ENCODE peak calls at places on chromosomes 16 and 17, in ten cellular contexts. One of them, this sample, is unnamed.

GRCh38 chr16:66610111-66610820 is 5.8 kb downstream of the CMTM3 start:
- DNase-seq in mesendoderm: no peak
- DNase-seq in RWPE1: no peak
- DNase-seq in NCI-H748 treated with DMSO at 0.1 percent for 48 hours: no peak
- DNase-seq in OCI-M1: no peak
- DNase-seq in NCI-H1436: no peak
- DNase-seq in endodermal cell: no peak
- DNase-seq in AG10803: no peak
- DNase-seq in KG1: no peak
- DNase-seq in cardiac muscle cell: no peak
- DNase-seq in this sample: no peak

GRCh38 chr16:81241706-81242105 is 3.2 kb downstream of the BCO1 start:
- DNase-seq in mesendoderm: no peak
- DNase-seq in RWPE1: no peak
- DNase-seq in NCI-H748 treated with DMSO at 0.1 percent for 48 hours: no peak
- DNase-seq in OCI-M1: no peak
- DNase-seq in NCI-H1436: no peak
- DNase-seq in endodermal cell: no peak
- DNase-seq in AG10803: no peak
- DNase-seq in KG1: no peak
- DNase-seq in cardiac muscle cell: no peak
- DNase-seq in this sample: no peak

GRCh38 chr17:81291662-81292061 is 3.4 kb downstream of the SLC38A10 start:
- DNase-seq in mesendoderm: peak; percentile 65
- DNase-seq in RWPE1: peak; percentile 46
- DNase-seq in NCI-H748 treated with DMSO at 0.1 percent for 48 hours: peak; percentile 23
- DNase-seq in OCI-M1: peak; percentile 21
- DNase-seq in NCI-H1436: peak; percentile 81
- DNase-seq in endodermal cell: peak; percentile 93
- DNase-seq in AG10803: peak; percentile 51
- DNase-seq in KG1: no peak
- DNase-seq in cardiac muscle cell: peak; percentile 55
- DNase-seq in this sample: no peak

GRCh38 chr17:29143894-29144293 is 36.3 kb downstream of the MYO18A start:
- DNase-seq in mesendoderm: peak; percentile 72
- DNase-seq in RWPE1: no peak
- DNase-seq in NCI-H748 treated with DMSO at 0.1 percent for 48 hours: no peak
- DNase-seq in OCI-M1: peak; percentile 62
- DNase-seq in NCI-H1436: no peak
- DNase-seq in endodermal cell: peak; percentile 86
- DNase-seq in AG10803: peak; percentile 40
- DNase-seq in KG1: no peak
- DNase-seq in cardiac muscle cell: no peak
- DNase-seq in this sample: no peak

GRCh38 chr17:81273698-81274470 is 21.2 kb downstream of the SLC38A10 start:
- DNase-seq in mesendoderm: no peak
- DNase-seq in RWPE1: no peak
- DNase-seq in NCI-H748 treated with DMSO at 0.1 percent for 48 hours: no peak
- DNase-seq in OCI-M1: no peak
- DNase-seq in NCI-H1436: no peak
- DNase-seq in endodermal cell: no peak
- DNase-seq in AG10803: no peak
- DNase-seq in KG1: no peak
- DNase-seq in cardiac muscle cell: no peak
- DNase-seq in this sample: no peak

GRCh38 chr16:80681436-80681835 is 123.0 kb downstream of the CDYL2 start:
- DNase-seq in mesendoderm: no peak
- DNase-seq in RWPE1: no peak
- DNase-seq in NCI-H748 treated with DMSO at 0.1 percent for 48 hours: no peak
- DNase-seq in OCI-M1: no peak
- DNase-seq in NCI-H1436: no peak
- DNase-seq in endodermal cell: no peak
- DNase-seq in AG10803: no peak
- DNase-seq in KG1: no peak
- DNase-seq in cardiac muscle cell: no peak
- DNase-seq in this sample: no peak

GRCh38 chr17:75827291-75828050 is 16.7 kb downstream of the UNC13D start:
- DNase-seq in mesendoderm: peak; percentile 92
- DNase-seq in RWPE1: peak; percentile 38
- DNase-seq in NCI-H748 treated with DMSO at 0.1 percent for 48 hours: peak; percentile 28
- DNase-seq in OCI-M1: peak; percentile 44
- DNase-seq in NCI-H1436: peak; percentile 82
- DNase-seq in endodermal cell: peak; percentile 98
- DNase-seq in AG10803: peak; percentile 40
- DNase-seq in KG1: no peak
- DNase-seq in cardiac muscle cell: peak; percentile 81
- DNase-seq in this sample: peak; percentile 94

GRCh38 chr17:2433696-2434095 is 32.8 kb upstream of the MNT start:
- DNase-seq in mesendoderm: peak; percentile 21
- DNase-seq in RWPE1: peak; percentile 12
- DNase-seq in NCI-H748 treated with DMSO at 0.1 percent for 48 hours: no peak
- DNase-seq in OCI-M1: no peak
- DNase-seq in NCI-H1436: no peak
- DNase-seq in endodermal cell: no peak
- DNase-seq in AG10803: no peak
- DNase-seq in KG1: no peak
- DNase-seq in cardiac muscle cell: no peak
- DNase-seq in this sample: no peak

GRCh38 chr16:85568519-85568918 is 44.6 kb upstream of the GSE1 start:
- DNase-seq in mesendoderm: no peak
- DNase-seq in RWPE1: no peak
- DNase-seq in NCI-H748 treated with DMSO at 0.1 percent for 48 hours: no peak
- DNase-seq in OCI-M1: peak; percentile 63
- DNase-seq in NCI-H1436: no peak
- DNase-seq in endodermal cell: no peak
- DNase-seq in AG10803: no peak
- DNase-seq in KG1: no peak
- DNase-seq in cardiac muscle cell: no peak
- DNase-seq in this sample: no peak

GRCh38 chr17:17569691-17570090 is 21.8 kb downstream of the PEMT start:
- DNase-seq in mesendoderm: no peak
- DNase-seq in RWPE1: no peak
- DNase-seq in NCI-H748 treated with DMSO at 0.1 percent for 48 hours: no peak
- DNase-seq in OCI-M1: no peak
- DNase-seq in NCI-H1436: no peak
- DNase-seq in endodermal cell: no peak
- DNase-seq in AG10803: no peak
- DNase-seq in KG1: no peak
- DNase-seq in cardiac muscle cell: no peak
- DNase-seq in this sample: no peak

GRCh38 chr16:57186630-57187507 is 740 bp downstream of the RSPRY1 start:
- DNase-seq in mesendoderm: peak; percentile 77
- DNase-seq in RWPE1: peak; percentile 41
- DNase-seq in NCI-H748 treated with DMSO at 0.1 percent for 48 hours: no peak
- DNase-seq in OCI-M1: peak; percentile 47
- DNase-seq in NCI-H1436: no peak
- DNase-seq in endodermal cell: peak; percentile 71
- DNase-seq in AG10803: peak; percentile 45
- DNase-seq in KG1: no peak
- DNase-seq in cardiac muscle cell: peak; percentile 27
- DNase-seq in this sample: peak; percentile 52

GRCh38 chr17:26818736-26819135 is 475.2 kb upstream of the WSB1 start:
- DNase-seq in mesendoderm: peak; percentile 42
- DNase-seq in RWPE1: no peak
- DNase-seq in NCI-H748 treated with DMSO at 0.1 percent for 48 hours: no peak
- DNase-seq in OCI-M1: no peak
- DNase-seq in NCI-H1436: no peak
- DNase-seq in endodermal cell: no peak
- DNase-seq in AG10803: peak; percentile 8
- DNase-seq in KG1: no peak
- DNase-seq in cardiac muscle cell: peak; percentile 6
- DNase-seq in this sample: peak; percentile 39

GRCh38 chr17:14042411-14042810 is 26.9 kb upstream of the COX10 start:
- DNase-seq in mesendoderm: no peak
- DNase-seq in RWPE1: no peak
- DNase-seq in NCI-H748 treated with DMSO at 0.1 percent for 48 hours: no peak
- DNase-seq in OCI-M1: no peak
- DNase-seq in NCI-H1436: no peak
- DNase-seq in endodermal cell: no peak
- DNase-seq in AG10803: no peak
- DNase-seq in KG1: no peak
- DNase-seq in cardiac muscle cell: no peak
- DNase-seq in this sample: no peak

GRCh38 chr17:55172612-55173011 is 92.1 kb upstream of the HLF start:
- DNase-seq in mesendoderm: no peak
- DNase-seq in RWPE1: peak; percentile 66
- DNase-seq in NCI-H748 treated with DMSO at 0.1 percent for 48 hours: no peak
- DNase-seq in OCI-M1: no peak
- DNase-seq in NCI-H1436: no peak
- DNase-seq in endodermal cell: no peak
- DNase-seq in AG10803: no peak
- DNase-seq in KG1: no peak
- DNase-seq in cardiac muscle cell: no peak
- DNase-seq in this sample: no peak

GRCh38 chr16:66524601-66525164 is 25.2 kb downstream of the TK2 start:
- DNase-seq in mesendoderm: no peak
- DNase-seq in RWPE1: no peak
- DNase-seq in NCI-H748 treated with DMSO at 0.1 percent for 48 hours: no peak
- DNase-seq in OCI-M1: peak; percentile 94
- DNase-seq in NCI-H1436: no peak
- DNase-seq in endodermal cell: peak; percentile 54
- DNase-seq in AG10803: no peak
- DNase-seq in KG1: peak; percentile 77
- DNase-seq in cardiac muscle cell: no peak
- DNase-seq in this sample: no peak

GRCh38 chr17:81294512-81295030 is 536 bp downstream of the SLC38A10 start:
- DNase-seq in mesendoderm: no peak
- DNase-seq in RWPE1: peak; percentile 30
- DNase-seq in NCI-H748 treated with DMSO at 0.1 percent for 48 hours: no peak
- DNase-seq in OCI-M1: peak; percentile 21
- DNase-seq in NCI-H1436: no peak
- DNase-seq in endodermal cell: no peak
- DNase-seq in AG10803: peak; percentile 8
- DNase-seq in KG1: no peak
- DNase-seq in cardiac muscle cell: peak; percentile 24
- DNase-seq in this sample: no peak

GRCh38 chr17:1774390-1775176 is 12.7 kb downstream of the SERPINF1 start:
- DNase-seq in mesendoderm: no peak
- DNase-seq in RWPE1: no peak
- DNase-seq in NCI-H748 treated with DMSO at 0.1 percent for 48 hours: no peak
- DNase-seq in OCI-M1: no peak
- DNase-seq in NCI-H1436: no peak
- DNase-seq in endodermal cell: no peak
- DNase-seq in AG10803: no peak
- DNase-seq in KG1: no peak
- DNase-seq in cardiac muscle cell: no peak
- DNase-seq in this sample: no peak

GRCh38 chr17:7589204-7589868 is 558 bp downstream of the SOX15 start:
- DNase-seq in mesendoderm: peak; percentile 91
- DNase-seq in RWPE1: peak; percentile 71
- DNase-seq in NCI-H748 treated with DMSO at 0.1 percent for 48 hours: peak; percentile 59
- DNase-seq in OCI-M1: no peak
- DNase-seq in NCI-H1436: no peak
- DNase-seq in endodermal cell: peak; percentile 97
- DNase-seq in AG10803: peak; percentile 83
- DNase-seq in KG1: no peak
- DNase-seq in cardiac muscle cell: peak; percentile 88
- DNase-seq in this sample: peak; percentile 94

GRCh38 chr16:87963400-87963799 is 12.2 kb downstream of the BANP start:
- DNase-seq in mesendoderm: no peak
- DNase-seq in RWPE1: peak; percentile 75
- DNase-seq in NCI-H748 treated with DMSO at 0.1 percent for 48 hours: no peak
- DNase-seq in OCI-M1: no peak
- DNase-seq in NCI-H1436: no peak
- DNase-seq in endodermal cell: peak; percentile 26
- DNase-seq in AG10803: peak; percentile 85
- DNase-seq in KG1: peak; percentile 38
- DNase-seq in cardiac muscle cell: peak; percentile 84
- DNase-seq in this sample: no peak

GRCh38 chr17:51372345-51373004 is 112.1 kb downstream of the UTP18 start:
- DNase-seq in mesendoderm: peak; percentile 93
- DNase-seq in RWPE1: peak; percentile 70
- DNase-seq in NCI-H748 treated with DMSO at 0.1 percent for 48 hours: no peak
- DNase-seq in OCI-M1: peak; percentile 97
- DNase-seq in NCI-H1436: no peak
- DNase-seq in endodermal cell: peak; percentile 86
- DNase-seq in AG10803: peak; percentile 52
- DNase-seq in KG1: peak; percentile 55
- DNase-seq in cardiac muscle cell: peak; percentile 79
- DNase-seq in this sample: no peak

GRCh38 chr17:382644-383533 is 30.3 kb upstream of the RPH3AL start:
- DNase-seq in mesendoderm: peak; percentile 85
- DNase-seq in RWPE1: no peak
- DNase-seq in NCI-H748 treated with DMSO at 0.1 percent for 48 hours: no peak
- DNase-seq in OCI-M1: peak; percentile 2
- DNase-seq in NCI-H1436: no peak
- DNase-seq in endodermal cell: peak; percentile 90
- DNase-seq in AG10803: peak; percentile 54
- DNase-seq in KG1: no peak
- DNase-seq in cardiac muscle cell: peak; percentile 61
- DNase-seq in this sample: peak; percentile 89

GRCh38 chr16:74800216-74800871 is 25.7 kb upstream of the FA2H start:
- DNase-seq in mesendoderm: no peak
- DNase-seq in RWPE1: no peak
- DNase-seq in NCI-H748 treated with DMSO at 0.1 percent for 48 hours: no peak
- DNase-seq in OCI-M1: no peak
- DNase-seq in NCI-H1436: no peak
- DNase-seq in endodermal cell: no peak
- DNase-seq in AG10803: no peak
- DNase-seq in KG1: no peak
- DNase-seq in cardiac muscle cell: no peak
- DNase-seq in this sample: no peak

GRCh38 chr16:4693956-4694663 is 748 bp downstream of the NUDT16L1 start:
- DNase-seq in mesendoderm: peak; percentile 58
- DNase-seq in RWPE1: peak; percentile 36
- DNase-seq in NCI-H748 treated with DMSO at 0.1 percent for 48 hours: no peak
- DNase-seq in OCI-M1: peak; percentile 48
- DNase-seq in NCI-H1436: no peak
- DNase-seq in endodermal cell: peak; percentile 77
- DNase-seq in AG10803: peak; percentile 46
- DNase-seq in KG1: peak; percentile 21
- DNase-seq in cardiac muscle cell: peak; percentile 81
- DNase-seq in this sample: no peak

GRCh38 chr16:75096730-75097129 is 19.9 kb downstream of the LDHD start:
- DNase-seq in mesendoderm: peak; percentile 90
- DNase-seq in RWPE1: peak; percentile 84
- DNase-seq in NCI-H748 treated with DMSO at 0.1 percent for 48 hours: no peak
- DNase-seq in OCI-M1: no peak
- DNase-seq in NCI-H1436: no peak
- DNase-seq in endodermal cell: peak; percentile 91
- DNase-seq in AG10803: peak; percentile 49
- DNase-seq in KG1: no peak
- DNase-seq in cardiac muscle cell: no peak
- DNase-seq in this sample: no peak

GRCh38 chr16:84803146-84803545 is 16.6 kb upstream of the CRISPLD2 start:
- DNase-seq in mesendoderm: no peak
- DNase-seq in RWPE1: no peak
- DNase-seq in NCI-H748 treated with DMSO at 0.1 percent for 48 hours: no peak
- DNase-seq in OCI-M1: no peak
- DNase-seq in NCI-H1436: no peak
- DNase-seq in endodermal cell: no peak
- DNase-seq in AG10803: no peak
- DNase-seq in KG1: no peak
- DNase-seq in cardiac muscle cell: no peak
- DNase-seq in this sample: no peak